ENCODE peak calls at places on chromosomes 5 and 9, in ten cellular contexts. R, Y, V, A, O, M, P, L, X and K are unnamed samples.
A peak's percentile ranks its signal among the peaks of the same experiment; 100 is the strongest.

GRCh38 chr5:172920447-172920849 is 38.8 kb upstream of the RPL26L1 start:
- DNase-seq in R (no peak), Y (no peak), V (no peak), A (no peak), O (no peak), M (peak; percentile 80), P (peak; percentile 88), L (peak; percentile 49), X (no peak), K (no peak)

GRCh38 chr5:52660621-52661020 is 127.1 kb upstream of the ITGA1 start:
- DNase-seq in R (no peak), Y (no peak), V (no peak), A (no peak), O (no peak), M (no peak), P (no peak), L (no peak), X (no peak), K (no peak)

GRCh38 chr5:138819065-138819464 is 56.1 kb downstream of the LRRTM2 start:
- DNase-seq in R (no peak), Y (no peak), V (no peak), A (no peak), O (no peak), M (no peak), P (no peak), L (no peak), X (no peak), K (no peak)

GRCh38 chr5:31741496-31741895 is 102.6 kb downstream of the PDZD2 start:
- DNase-seq in R (no peak), Y (no peak), V (no peak), A (no peak), O (no peak), M (no peak), P (no peak), L (no peak), X (no peak), K (no peak)

GRCh38 chr9:114583371-114583770 is 4.2 kb upstream of the ATP6V1G1 start:
- DNase-seq in R (no peak), Y (no peak), V (no peak), A (no peak), O (no peak), M (no peak), P (no peak), L (no peak), X (no peak), K (no peak)

GRCh38 chr9:36136894-36137391 is 410 bp downstream of the GLIPR2 start:
- DNase-seq in R (no peak), Y (no peak), V (no peak), A (no peak), O (no peak), M (no peak), P (no peak), L (no peak), X (no peak), K (no peak)

GRCh38 chr5:54985301-54986268 is at the start of gene ESM1:
- DNase-seq in R (no peak), Y (no peak), V (no peak), A (no peak), O (no peak), M (peak; percentile 61), P (no peak), L (peak; percentile 71), X (no peak), K (no peak)

GRCh38 chr9:75903785-75904360 is 13.4 kb downstream of the PCSK5 start:
- DNase-seq in R (no peak), Y (no peak), V (no peak), A (no peak), O (no peak), M (no peak), P (peak; percentile 31), L (peak; percentile 72), X (no peak), K (no peak)

GRCh38 chr5:139272471-139273321 is 20.8 kb upstream of the MATR3 start:
- DNase-seq in R (no peak), Y (no peak), V (peak; percentile 51), A (no peak), O (peak; percentile 49), M (no peak), P (no peak), L (peak; percentile 76), X (no peak), K (no peak)

GRCh38 chr9:79829566-79830347 is 258.0 kb downstream of the TLE4 start:
- DNase-seq in R (no peak), Y (no peak), V (no peak), A (no peak), O (no peak), M (no peak), P (no peak), L (no peak), X (no peak), K (no peak)

GRCh38 chr5:84382363-84383295 is 2.1 kb downstream of the EDIL3 start:
- DNase-seq in R (peak; percentile 7), Y (no peak), V (no peak), A (no peak), O (no peak), M (no peak), P (peak; percentile 31), L (peak; percentile 66), X (no peak), K (peak; percentile 19)

GRCh38 chr5:173396311-173396993 is 68.2 kb upstream of the STC2 start:
- DNase-seq in R (no peak), Y (no peak), V (no peak), A (no peak), O (no peak), M (no peak), P (no peak), L (no peak), X (no peak), K (no peak)

GRCh38 chr9:101586651-101587050 is 8.1 kb downstream of the PPP3R2 start:
- DNase-seq in R (no peak), Y (no peak), V (no peak), A (no peak), O (no peak), M (no peak), P (no peak), L (no peak), X (no peak), K (no peak)

GRCh38 chr5:137414112-137414511 is 85.0 kb downstream of the SPOCK1 start:
- DNase-seq in R (no peak), Y (no peak), V (no peak), A (no peak), O (no peak), M (no peak), P (no peak), L (no peak), X (no peak), K (no peak)

DNA sequence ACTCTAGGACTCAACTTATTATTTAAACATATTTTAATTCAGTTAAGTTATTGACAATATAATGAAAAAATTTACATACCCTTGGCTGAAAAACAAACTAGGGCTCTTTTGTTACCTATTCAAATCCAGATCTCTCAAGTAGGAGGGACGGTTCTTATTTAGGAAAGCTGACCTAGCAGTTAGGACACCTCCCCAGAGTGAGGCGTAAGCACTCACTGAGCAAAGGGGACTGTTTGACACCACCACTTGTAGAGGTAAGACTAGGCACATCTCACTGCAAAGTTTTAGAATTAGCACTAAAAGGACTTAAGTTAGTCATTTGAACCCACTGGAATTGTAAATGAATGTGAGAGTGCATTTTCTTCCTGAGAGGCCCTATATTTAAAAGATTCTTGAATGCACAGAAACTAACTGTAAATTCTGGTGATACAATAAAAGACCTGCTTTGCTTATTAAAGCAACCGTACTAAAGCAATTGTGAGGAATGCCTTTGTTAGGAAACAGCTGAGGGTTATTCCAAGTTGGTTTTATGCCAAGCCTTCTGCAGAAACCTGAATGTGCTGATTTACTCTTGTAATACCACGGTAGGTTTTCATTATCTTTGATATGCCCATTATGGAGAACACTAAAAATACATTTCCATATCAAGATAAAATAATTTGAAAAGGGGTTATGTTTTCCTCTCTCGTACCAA is 16.2 kb downstream of the HACD4 start:
- DNase-seq in R (no peak), Y (no peak), V (no peak), A (no peak), O (no peak), M (no peak), P (no peak), L (no peak), X (no peak), K (no peak)
- TF ChIP-seq CTCF in R (no peak), Y (no peak), V (no peak), A (no peak), O (no peak), M (no peak), P (no peak), L (no peak), X (no peak), K (no peak)

GRCh38 chr5:176629853-176630680 is at the start of the genes EIF4E1B and SNCB:
- DNase-seq in R (peak; percentile 86), Y (no peak), V (peak; percentile 56), A (no peak), O (peak; percentile 45), M (peak; percentile 65), P (no peak), L (peak; percentile 51), X (peak; percentile 90), K (no peak)
- TF ChIP-seq CTCF in R (no peak), Y (no peak), V (no peak), A (no peak), O (no peak), M (peak; percentile 14), P (no peak), L (no peak), X (peak; percentile 16), K (no peak)

GRCh38 chr5:113804943-113805342 is 291.4 kb downstream of the YTHDC2 start:
- DNase-seq in R (no peak), Y (no peak), V (no peak), A (no peak), O (no peak), M (no peak), P (no peak), L (no peak), X (no peak), K (no peak)

GRCh38 chr5:113806823-113807222 is 293.3 kb downstream of the YTHDC2 start:
- DNase-seq in R (no peak), Y (peak; percentile 30), V (no peak), A (no peak), O (no peak), M (no peak), P (peak; percentile 26), L (peak; percentile 3), X (no peak), K (peak; percentile 28)

GRCh38 chr5:113807384-113808053 is 294.0 kb downstream of the YTHDC2 start:
- DNase-seq in R (no peak), Y (no peak), V (no peak), A (no peak), O (no peak), M (no peak), P (peak; percentile 59), L (no peak), X (no peak), K (peak; percentile 28)

GRCh38 chr5:113804264-113804663 is 290.8 kb downstream of the YTHDC2 start:
- DNase-seq in R (no peak), Y (no peak), V (no peak), A (no peak), O (no peak), M (peak; percentile 8), P (no peak), L (peak; percentile 36), X (no peak), K (no peak)

GRCh38 chr5:113806250-113806649 is 292.8 kb downstream of the YTHDC2 start:
- DNase-seq in R (no peak), Y (no peak), V (no peak), A (no peak), O (no peak), M (peak; percentile 15), P (no peak), L (peak; percentile 17), X (no peak), K (no peak)
- TF ChIP-seq CTCF in R (no peak), Y (peak; percentile 8), V (peak; percentile 31), A (no peak), O (peak; percentile 11), M (peak; percentile 34), P (peak; percentile 34), L (peak; percentile 32), X (no peak), K (no peak)

GRCh38 chr9:82880353-82880752 is 182.6 kb downstream of the RASEF start:
- DNase-seq in R (no peak), Y (no peak), V (no peak), A (no peak), O (no peak), M (no peak), P (no peak), L (no peak), X (no peak), K (no peak)
- TF ChIP-seq CTCF in R (no peak), Y (no peak), V (no peak), A (no peak), O (no peak), M (no peak), P (no peak), L (no peak), X (no peak), K (no peak)